ENCODE peak calls at places on chromosomes 1 and 21, in four cellular contexts. One of them, this sample, is unnamed.

GRCh38 chr1:116919802-116920201 is 10.1 kb downstream of the PTGFRN start:
- DNase-seq in GM23248: no peak
- DNase-seq in left ventricle myocardium inferior: no peak
- DNase-seq in heart right ventricle: peak; percentile 21
- DNase-seq in this sample: no peak

GRCh38 chr1:91124989-91125417 is 103.2 kb upstream of the ZNF644 start:
- DNase-seq in GM23248: no peak
- DNase-seq in left ventricle myocardium inferior: no peak
- DNase-seq in heart right ventricle: no peak
- DNase-seq in this sample: no peak

GRCh38 chr1:28718601-28719331 is 18.0 kb upstream of the YTHDF2 start:
- DNase-seq in GM23248: peak; percentile 71
- DNase-seq in left ventricle myocardium inferior: no peak
- DNase-seq in heart right ventricle: no peak
- DNase-seq in this sample: peak; percentile 65

GRCh38 chr1:15158506-15159165 is 5.1 kb downstream of the TMEM51 start:
- DNase-seq in GM23248: peak; percentile 66
- DNase-seq in left ventricle myocardium inferior: no peak
- DNase-seq in heart right ventricle: no peak
- DNase-seq in this sample: no peak

GRCh38 chr1:220274122-220274855 is 2.0 kb upstream of the RAB3GAP2 start:
- DNase-seq in GM23248: peak; percentile 34
- DNase-seq in left ventricle myocardium inferior: no peak
- DNase-seq in heart right ventricle: no peak
- DNase-seq in this sample: no peak

GRCh38 chr1:197837911-197838310 is 62.6 kb upstream of the DENND1B start:
- DNase-seq in GM23248: peak; percentile 16
- DNase-seq in left ventricle myocardium inferior: no peak
- DNase-seq in heart right ventricle: no peak
- DNase-seq in this sample: no peak

GRCh38 chr1:109719337-109719837 is 7.3 kb downstream of the GSTM5 start:
- DNase-seq in GM23248: peak; percentile 83
- DNase-seq in left ventricle myocardium inferior: no peak
- DNase-seq in heart right ventricle: no peak
- DNase-seq in this sample: no peak

GRCh38 chr1:231827337-231828105 is 200.9 kb downstream of the DISC1 start:
- DNase-seq in GM23248: peak; percentile 79
- DNase-seq in left ventricle myocardium inferior: no peak
- DNase-seq in heart right ventricle: no peak
- DNase-seq in this sample: peak; percentile 43

GRCh38 chr21:34073749-34074282 is 438 bp downstream of the MRPS6 start:
- DNase-seq in GM23248: peak; percentile 68
- DNase-seq in left ventricle myocardium inferior: peak; percentile 42
- DNase-seq in heart right ventricle: no peak
- DNase-seq in this sample: no peak

GRCh38 chr1:25675729-25676476 is 59.3 kb downstream of the MAN1C1 start:
- DNase-seq in GM23248: no peak
- DNase-seq in left ventricle myocardium inferior: no peak
- DNase-seq in heart right ventricle: no peak
- DNase-seq in this sample: no peak

GRCh38 chr1:46131727-46132528 is 501 bp downstream of the PIK3R3 start:
- DNase-seq in GM23248: peak; percentile 57
- DNase-seq in left ventricle myocardium inferior: no peak
- DNase-seq in heart right ventricle: peak; percentile 16
- DNase-seq in this sample: peak; percentile 23

GRCh38 chr1:96521994-96522760 is 199.4 kb upstream of the PTBP2 start:
- DNase-seq in GM23248: peak; percentile 71
- DNase-seq in left ventricle myocardium inferior: no peak
- DNase-seq in heart right ventricle: no peak
- DNase-seq in this sample: peak; percentile 49

GRCh38 chr1:112673589-112674439 is 645 bp upstream of the MOV10 start:
- DNase-seq in GM23248: peak; percentile 82
- DNase-seq in left ventricle myocardium inferior: no peak
- DNase-seq in heart right ventricle: peak; percentile 42
- DNase-seq in this sample: peak; percentile 70

GRCh38 chr1:15180189-15180588 is 26.6 kb downstream of the TMEM51 start:
- DNase-seq in GM23248: no peak
- DNase-seq in left ventricle myocardium inferior: no peak
- DNase-seq in heart right ventricle: no peak
- DNase-seq in this sample: no peak

GRCh38 chr1:180662709-180663108 is 30.9 kb downstream of the XPR1 start:
- DNase-seq in GM23248: no peak
- DNase-seq in left ventricle myocardium inferior: no peak
- DNase-seq in heart right ventricle: no peak
- DNase-seq in this sample: no peak
- H3K9me3 ChIP-seq in GM23248: no peaks in the 10 kb centered on the region
- H3K9me3 ChIP-seq in left ventricle myocardium inferior: peaks cover 69% of the 10 kb centered on the region
- H3K9me3 ChIP-seq in heart right ventricle: peaks cover 73% of the 10 kb centered on the region
- H3K9me3 ChIP-seq in this sample: peaks cover 29% of the 10 kb centered on the region

DNA sequence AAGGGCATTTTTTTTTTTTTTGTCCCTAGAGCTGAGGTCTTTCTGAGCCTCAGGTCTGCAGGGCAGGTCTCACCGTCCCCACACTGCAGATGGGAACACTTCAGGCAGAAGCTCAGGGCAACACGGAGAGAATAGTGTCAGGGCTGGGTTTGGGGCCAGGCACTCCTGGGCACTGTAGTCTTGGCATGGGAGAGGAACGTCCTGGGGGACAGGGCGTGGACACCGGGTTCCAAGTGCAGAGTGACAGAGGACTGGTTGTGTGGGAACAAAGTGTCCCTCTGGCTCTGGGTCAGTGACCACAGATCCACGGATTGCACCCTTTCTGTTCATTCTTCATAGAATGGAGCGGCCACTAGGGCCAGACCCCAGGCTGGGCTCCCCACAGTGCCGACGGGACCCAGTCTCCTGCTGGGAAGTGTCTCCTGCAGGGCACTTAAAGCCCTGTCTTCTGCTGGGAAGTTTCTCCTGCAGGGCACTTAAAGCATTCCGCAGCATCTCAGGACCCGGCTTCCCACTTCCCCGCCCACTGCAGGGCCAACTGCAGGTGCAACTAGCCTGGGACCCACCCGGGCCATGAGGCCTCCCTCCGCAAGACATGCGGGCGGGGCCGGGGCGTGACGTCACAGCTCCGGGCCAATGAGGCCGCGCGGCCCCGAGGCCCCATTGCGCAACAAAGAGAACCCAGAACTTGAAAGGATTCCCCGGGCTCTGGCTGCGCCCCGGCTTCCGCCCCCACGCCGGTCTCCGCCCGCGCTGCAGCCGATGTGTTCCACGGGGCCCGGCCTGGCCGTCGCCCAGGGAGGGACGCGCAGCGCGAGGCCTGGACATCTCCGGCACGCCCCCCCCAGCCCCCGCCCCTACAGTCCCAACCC is 1.2 kb downstream of the GPR153 start:
- DNase-seq in GM23248: peak; percentile 94
- DNase-seq in left ventricle myocardium inferior: peak; percentile 87
- DNase-seq in heart right ventricle: peak; percentile 74
- DNase-seq in this sample: peak; percentile 76
- H3K27me3 ChIP-seq in GM23248: no peaks in the 10 kb centered on the region
- H3K27me3 ChIP-seq in left ventricle myocardium inferior: peaks cover 74% of the 10 kb centered on the region
- H3K27me3 ChIP-seq in heart right ventricle: no peaks in the 10 kb centered on the region
- H3K27me3 ChIP-seq in this sample: no peaks in the 10 kb centered on the region

GRCh38 chr1:152386940-152387339 is 27.1 kb downstream of the CRNN start:
- DNase-seq in GM23248: peak; percentile 15
- DNase-seq in left ventricle myocardium inferior: no peak
- DNase-seq in heart right ventricle: no peak
- DNase-seq in this sample: no peak
- H3K9me3 ChIP-seq in GM23248: no peaks in the 10 kb centered on the region
- H3K9me3 ChIP-seq in left ventricle myocardium inferior: peaks cover 8% of the 10 kb centered on the region
- H3K9me3 ChIP-seq in heart right ventricle: no peaks in the 10 kb centered on the region
- H3K9me3 ChIP-seq in this sample: no peaks in the 10 kb centered on the region

GRCh38 chr1:3956527-3957170 is 56.6 kb upstream of the C1orf174 start:
- DNase-seq in GM23248: no peak
- DNase-seq in left ventricle myocardium inferior: no peak
- DNase-seq in heart right ventricle: no peak
- DNase-seq in this sample: peak; percentile 56

GRCh38 chr1:3963554-3963953 is 63.5 kb upstream of the C1orf174 start:
- DNase-seq in GM23248: no peak
- DNase-seq in left ventricle myocardium inferior: no peak
- DNase-seq in heart right ventricle: no peak
- DNase-seq in this sample: no peak

GRCh38 chr1:3955196-3955772 is 55.2 kb upstream of the C1orf174 start:
- DNase-seq in GM23248: no peak
- DNase-seq in left ventricle myocardium inferior: no peak
- DNase-seq in heart right ventricle: no peak
- DNase-seq in this sample: no peak

GRCh38 chr1:3954391-3955160 is 54.5 kb upstream of the C1orf174 start:
- DNase-seq in GM23248: no peak
- DNase-seq in left ventricle myocardium inferior: no peak
- DNase-seq in heart right ventricle: no peak
- DNase-seq in this sample: no peak

DNA sequence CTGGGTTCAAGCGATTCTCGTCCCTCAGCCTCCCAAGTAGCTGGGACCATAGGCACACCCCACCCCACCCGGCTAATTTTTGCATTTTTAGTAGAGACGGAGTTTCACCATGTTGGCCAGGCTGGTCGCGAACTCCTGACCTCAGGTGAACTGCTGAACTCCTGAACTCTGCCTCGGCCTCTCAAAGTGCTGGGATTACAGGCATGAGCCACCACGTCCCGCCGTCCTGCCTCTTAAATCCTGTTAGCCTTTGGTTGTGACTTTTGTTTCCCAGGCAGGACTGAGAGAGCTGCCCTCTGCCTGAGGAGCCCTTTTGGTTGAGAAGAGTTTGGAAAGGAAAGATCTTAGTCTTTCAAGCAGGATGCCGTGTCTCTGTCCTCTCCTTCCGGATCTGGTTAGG is 59.3 kb upstream of the C1orf174 start:
- DNase-seq in GM23248: no peak
- DNase-seq in left ventricle myocardium inferior: no peak
- DNase-seq in heart right ventricle: no peak
- DNase-seq in this sample: no peak
- H3K27me3 ChIP-seq in GM23248: no peaks in the 10 kb centered on the region
- H3K27me3 ChIP-seq in left ventricle myocardium inferior: peaks cover 50% of the 10 kb centered on the region
- H3K27me3 ChIP-seq in heart right ventricle: no peaks in the 10 kb centered on the region
- H3K27me3 ChIP-seq in this sample: no peaks in the 10 kb centered on the region

GRCh38 chr1:152752225-152752624 is 5.6 kb upstream of the KPRP start:
- DNase-seq in GM23248: peak; percentile 96
- DNase-seq in left ventricle myocardium inferior: no peak
- DNase-seq in heart right ventricle: no peak
- DNase-seq in this sample: peak; percentile 73

GRCh38 chr1:152745289-152745704 is 12.5 kb upstream of the KPRP start:
- DNase-seq in GM23248: peak; percentile 82
- DNase-seq in left ventricle myocardium inferior: no peak
- DNase-seq in heart right ventricle: no peak
- DNase-seq in this sample: peak; percentile 19

GRCh38 chr1:152745765-152746444 is 11.9 kb upstream of the KPRP start:
- DNase-seq in GM23248: no peak
- DNase-seq in left ventricle myocardium inferior: no peak
- DNase-seq in heart right ventricle: no peak
- DNase-seq in this sample: no peak

GRCh38 chr1:152743371-152744145 is 14.3 kb upstream of the KPRP start:
- DNase-seq in GM23248: peak; percentile 90
- DNase-seq in left ventricle myocardium inferior: no peak
- DNase-seq in heart right ventricle: no peak
- DNase-seq in this sample: no peak

GRCh38 chr1:152747831-152748230 is 10.0 kb upstream of the KPRP start:
- DNase-seq in GM23248: peak; percentile 58
- DNase-seq in left ventricle myocardium inferior: no peak
- DNase-seq in heart right ventricle: no peak
- DNase-seq in this sample: no peak
- H3K9me3 ChIP-seq in GM23248: no peaks in the 10 kb centered on the region
- H3K9me3 ChIP-seq in left ventricle myocardium inferior: no peaks in the 10 kb centered on the region
- H3K9me3 ChIP-seq in heart right ventricle: no peaks in the 10 kb centered on the region
- H3K9me3 ChIP-seq in this sample: no peaks in the 10 kb centered on the region

GRCh38 chr1:84772428-84772943 is 82.2 kb upstream of the SSX2IP start:
- DNase-seq in GM23248: peak; percentile 81
- DNase-seq in left ventricle myocardium inferior: peak; percentile 56
- DNase-seq in heart right ventricle: peak; percentile 78
- DNase-seq in this sample: peak; percentile 62

GRCh38 chr1:84773933-84774497 is 83.8 kb upstream of the SSX2IP start:
- DNase-seq in GM23248: no peak
- DNase-seq in left ventricle myocardium inferior: no peak
- DNase-seq in heart right ventricle: no peak
- DNase-seq in this sample: no peak

GRCh38 chr1:84774674-84775548 is 84.7 kb upstream of the SSX2IP start:
- DNase-seq in GM23248: no peak
- DNase-seq in left ventricle myocardium inferior: no peak
- DNase-seq in heart right ventricle: no peak
- DNase-seq in this sample: no peak

GRCh38 chr1:84771895-84772294 is 81.6 kb upstream of the SSX2IP start:
- DNase-seq in GM23248: peak; percentile 10
- DNase-seq in left ventricle myocardium inferior: no peak
- DNase-seq in heart right ventricle: no peak
- DNase-seq in this sample: no peak

GRCh38 chr1:84773195-84773594 is 82.9 kb upstream of the SSX2IP start:
- DNase-seq in GM23248: no peak
- DNase-seq in left ventricle myocardium inferior: no peak
- DNase-seq in heart right ventricle: no peak
- DNase-seq in this sample: no peak
- H3K27me3 ChIP-seq in GM23248: no peaks in the 10 kb centered on the region
- H3K27me3 ChIP-seq in left ventricle myocardium inferior: no peaks in the 10 kb centered on the region
- H3K27me3 ChIP-seq in heart right ventricle: no peaks in the 10 kb centered on the region
- H3K27me3 ChIP-seq in this sample: no peaks in the 10 kb centered on the region

GRCh38 chr1:66418021-66418420 is 115.9 kb upstream of the SGIP1 start:
- DNase-seq in GM23248: no peak
- DNase-seq in left ventricle myocardium inferior: no peak
- DNase-seq in heart right ventricle: no peak
- DNase-seq in this sample: no peak

GRCh38 chr1:66426231-66426853 is 107.6 kb upstream of the SGIP1 start:
- DNase-seq in GM23248: no peak
- DNase-seq in left ventricle myocardium inferior: no peak
- DNase-seq in heart right ventricle: no peak
- DNase-seq in this sample: no peak

GRCh38 chr1:66422804-66423203 is 111.1 kb upstream of the SGIP1 start:
- DNase-seq in GM23248: no peak
- DNase-seq in left ventricle myocardium inferior: no peak
- DNase-seq in heart right ventricle: no peak
- DNase-seq in this sample: no peak
- H3K9me3 ChIP-seq in GM23248: no peaks in the 10 kb centered on the region
- H3K9me3 ChIP-seq in left ventricle myocardium inferior: peaks cover 14% of the 10 kb centered on the region
- H3K9me3 ChIP-seq in heart right ventricle: peaks cover 18% of the 10 kb centered on the region
- H3K9me3 ChIP-seq in this sample: no peaks in the 10 kb centered on the region

This sample was measured in MG63.